ENCODE peak calls at places on chromosomes 4 and X, in nine cellular contexts. One of them, this sample, is unnamed. For H3K4me1, the result is how much of the 10 kb centered on the place peaks cover.

GRCh38 chr4:184392748-184393334 is 81.5 kb downstream of the IRF2 start:
- DNase-seq in pancreas: no peak
- DNase-seq in CD8-positive, alpha-beta T cell: no peak
- DNase-seq in CD8-positive, alpha-beta memory T cell: no peak
- DNase-seq in upper lobe of right lung: no peak
- DNase-seq in mesenchymal stem cell: no peak
- DNase-seq in neural progenitor cell: no peak
- DNase-seq in SK-N-SH: no peak
- DNase-seq in OCI-LY7: no peak
- DNase-seq in this sample: peak

GRCh38 chr4:171025776-171026175 is 787.4 kb upstream of the GALNTL6 start:
- DNase-seq in CD8-positive, alpha-beta memory T cell: no peak
- DNase-seq in neural progenitor cell: no peak
- DNase-seq in mesenchymal stem cell: peak
- DNase-seq in upper lobe of right lung: no peak
- DNase-seq in OCI-LY7: peak
- DNase-seq in SK-N-SH: no peak
- DNase-seq in pancreas: no peak
- DNase-seq in CD8-positive, alpha-beta T cell: no peak
- DNase-seq in this sample: no peak

GRCh38 chrX:17527135-17527701 is 152.2 kb downstream of the NHS start:
- DNase-seq in OCI-LY7: no peak
- DNase-seq in pancreas: peak
- DNase-seq in neural progenitor cell: peak
- DNase-seq in CD8-positive, alpha-beta T cell: no peak
- DNase-seq in CD8-positive, alpha-beta memory T cell: no peak
- DNase-seq in mesenchymal stem cell: peak
- DNase-seq in upper lobe of right lung: peak
- DNase-seq in SK-N-SH: no peak
- DNase-seq in this sample: no peak

GRCh38 chr4:177256950-177257349 is 52.7 kb upstream of the NEIL3 start:
- DNase-seq in CD8-positive, alpha-beta memory T cell: no peak
- DNase-seq in SK-N-SH: no peak
- DNase-seq in pancreas: no peak
- DNase-seq in neural progenitor cell: no peak
- DNase-seq in CD8-positive, alpha-beta T cell: no peak
- DNase-seq in upper lobe of right lung: no peak
- DNase-seq in mesenchymal stem cell: no peak
- DNase-seq in OCI-LY7: no peak
- DNase-seq in this sample: no peak

GRCh38 chrX:110321081-110321480 is 3.2 kb upstream of the AMMECR1 start:
- DNase-seq in CD8-positive, alpha-beta memory T cell: no peak
- DNase-seq in OCI-LY7: no peak
- DNase-seq in mesenchymal stem cell: no peak
- DNase-seq in neural progenitor cell: no peak
- DNase-seq in upper lobe of right lung: no peak
- DNase-seq in CD8-positive, alpha-beta T cell: no peak
- DNase-seq in pancreas: no peak
- DNase-seq in SK-N-SH: no peak
- DNase-seq in this sample: no peak

GRCh38 chrX:8179653-8180052 is 8.6 kb upstream of the VCX2 start:
- DNase-seq in CD8-positive, alpha-beta T cell: no peak
- DNase-seq in SK-N-SH: peak
- DNase-seq in pancreas: no peak
- DNase-seq in OCI-LY7: no peak
- DNase-seq in CD8-positive, alpha-beta memory T cell: no peak
- DNase-seq in neural progenitor cell: no peak
- DNase-seq in mesenchymal stem cell: no peak
- DNase-seq in upper lobe of right lung: no peak
- DNase-seq in this sample: no peak

GRCh38 chr4:37970702-37971101 is 10.5 kb downstream of the PTTG2 start:
- DNase-seq in mesenchymal stem cell: no peak
- DNase-seq in CD8-positive, alpha-beta T cell: peak
- DNase-seq in SK-N-SH: peak
- DNase-seq in CD8-positive, alpha-beta memory T cell: peak
- DNase-seq in pancreas: peak
- DNase-seq in upper lobe of right lung: peak
- DNase-seq in OCI-LY7: peak
- DNase-seq in neural progenitor cell: no peak
- DNase-seq in this sample: peak

GRCh38 chr4:2796261-2797187 is 3.6 kb downstream of the SH3BP2 start:
- DNase-seq in CD8-positive, alpha-beta T cell: no peak
- DNase-seq in neural progenitor cell: peak
- DNase-seq in SK-N-SH: peak
- DNase-seq in CD8-positive, alpha-beta memory T cell: no peak
- DNase-seq in upper lobe of right lung: peak
- DNase-seq in pancreas: peak
- DNase-seq in mesenchymal stem cell: peak
- DNase-seq in OCI-LY7: no peak
- DNase-seq in this sample: no peak

GRCh38 chrX:47632664-47633063 is 2.9 kb upstream of the CFP start:
- DNase-seq in CD8-positive, alpha-beta T cell: no peak
- DNase-seq in pancreas: no peak
- DNase-seq in neural progenitor cell: no peak
- DNase-seq in SK-N-SH: no peak
- DNase-seq in OCI-LY7: no peak
- DNase-seq in mesenchymal stem cell: no peak
- DNase-seq in CD8-positive, alpha-beta memory T cell: no peak
- DNase-seq in upper lobe of right lung: no peak
- DNase-seq in this sample: no peak

GRCh38 chrX:47625365-47625764 is 4.4 kb downstream of the CFP start:
- DNase-seq in SK-N-SH: no peak
- DNase-seq in mesenchymal stem cell: no peak
- DNase-seq in pancreas: no peak
- DNase-seq in OCI-LY7: no peak
- DNase-seq in CD8-positive, alpha-beta memory T cell: no peak
- DNase-seq in upper lobe of right lung: no peak
- DNase-seq in neural progenitor cell: no peak
- DNase-seq in CD8-positive, alpha-beta T cell: no peak
- DNase-seq in this sample: no peak

GRCh38 chrX:47628980-47629379 is 750 bp downstream of the CFP start:
- DNase-seq in upper lobe of right lung: no peak
- DNase-seq in CD8-positive, alpha-beta memory T cell: no peak
- DNase-seq in SK-N-SH: no peak
- DNase-seq in pancreas: no peak
- DNase-seq in mesenchymal stem cell: no peak
- DNase-seq in OCI-LY7: peak
- DNase-seq in CD8-positive, alpha-beta T cell: no peak
- DNase-seq in neural progenitor cell: no peak
- DNase-seq in this sample: peak

GRCh38 chrX:47631676-47632075 is 1.9 kb upstream of the CFP start:
- DNase-seq in neural progenitor cell: no peak
- DNase-seq in SK-N-SH: no peak
- DNase-seq in mesenchymal stem cell: no peak
- DNase-seq in CD8-positive, alpha-beta T cell: no peak
- DNase-seq in pancreas: no peak
- DNase-seq in CD8-positive, alpha-beta memory T cell: no peak
- DNase-seq in OCI-LY7: no peak
- DNase-seq in upper lobe of right lung: no peak
- DNase-seq in this sample: no peak

GRCh38 chrX:47629419-47630210 is at the start of gene CFP:
- DNase-seq in pancreas: no peak
- DNase-seq in neural progenitor cell: no peak
- DNase-seq in mesenchymal stem cell: no peak
- DNase-seq in upper lobe of right lung: no peak
- DNase-seq in SK-N-SH: no peak
- DNase-seq in OCI-LY7: peak
- DNase-seq in CD8-positive, alpha-beta memory T cell: no peak
- DNase-seq in CD8-positive, alpha-beta T cell: no peak
- DNase-seq in this sample: peak
- H3K4me3 ChIP-seq in pancreas: no peak
- H3K4me3 ChIP-seq in neural progenitor cell: no peak
- H3K4me3 ChIP-seq in mesenchymal stem cell: no peak
- H3K4me3 ChIP-seq in upper lobe of right lung: no peak
- H3K4me3 ChIP-seq in SK-N-SH: no peak
- H3K4me3 ChIP-seq in OCI-LY7: no peak
- H3K4me3 ChIP-seq in CD8-positive, alpha-beta memory T cell: peak
- H3K4me3 ChIP-seq in CD8-positive, alpha-beta T cell: peak
- H3K4me3 ChIP-seq in this sample: no peak

GRCh38 chr4:8039290-8039689 is 99.6 kb upstream of the AFAP1 start:
- DNase-seq in mesenchymal stem cell: no peak
- DNase-seq in pancreas: no peak
- DNase-seq in SK-N-SH: peak
- DNase-seq in upper lobe of right lung: no peak
- DNase-seq in CD8-positive, alpha-beta memory T cell: no peak
- DNase-seq in OCI-LY7: no peak
- DNase-seq in neural progenitor cell: peak
- DNase-seq in CD8-positive, alpha-beta T cell: no peak
- DNase-seq in this sample: no peak

GRCh38 chr4:8038702-8039251 is 99.1 kb upstream of the AFAP1 start:
- DNase-seq in OCI-LY7: no peak
- DNase-seq in CD8-positive, alpha-beta T cell: no peak
- DNase-seq in upper lobe of right lung: no peak
- DNase-seq in mesenchymal stem cell: no peak
- DNase-seq in neural progenitor cell: no peak
- DNase-seq in SK-N-SH: no peak
- DNase-seq in pancreas: no peak
- DNase-seq in CD8-positive, alpha-beta memory T cell: no peak
- DNase-seq in this sample: no peak

GRCh38 chr4:8038083-8038482 is 98.4 kb upstream of the AFAP1 start:
- DNase-seq in SK-N-SH: no peak
- DNase-seq in mesenchymal stem cell: no peak
- DNase-seq in upper lobe of right lung: no peak
- DNase-seq in CD8-positive, alpha-beta T cell: no peak
- DNase-seq in OCI-LY7: no peak
- DNase-seq in CD8-positive, alpha-beta memory T cell: no peak
- DNase-seq in neural progenitor cell: no peak
- DNase-seq in pancreas: no peak
- DNase-seq in this sample: no peak

GRCh38 chr4:8041868-8042267 is 102.2 kb upstream of the AFAP1 start:
- DNase-seq in neural progenitor cell: no peak
- DNase-seq in pancreas: no peak
- DNase-seq in upper lobe of right lung: no peak
- DNase-seq in mesenchymal stem cell: no peak
- DNase-seq in OCI-LY7: no peak
- DNase-seq in CD8-positive, alpha-beta memory T cell: no peak
- DNase-seq in SK-N-SH: no peak
- DNase-seq in CD8-positive, alpha-beta T cell: no peak
- DNase-seq in this sample: no peak

DNA sequence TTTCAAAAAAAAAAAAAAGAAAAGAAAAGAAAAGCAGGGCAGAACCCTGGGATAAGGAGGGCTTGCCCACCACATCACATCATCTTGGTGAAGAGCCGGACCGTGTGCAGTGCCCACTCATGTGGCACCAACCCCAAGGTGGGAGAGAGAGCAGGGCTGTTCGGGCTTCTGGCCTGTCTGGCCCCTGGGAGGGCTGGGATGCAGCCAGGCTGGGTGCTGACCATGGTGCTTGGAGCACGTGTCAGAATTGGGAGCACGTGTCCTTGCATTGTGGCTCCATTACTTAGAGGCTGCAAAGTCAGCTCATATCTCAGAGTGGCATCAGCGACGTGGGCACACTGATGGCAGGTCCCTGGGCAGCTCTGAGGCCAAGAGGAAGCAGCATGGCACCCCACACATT is 100.9 kb upstream of the AFAP1 start:
- DNase-seq in pancreas: no peak
- DNase-seq in mesenchymal stem cell: no peak
- DNase-seq in SK-N-SH: no peak
- DNase-seq in OCI-LY7: no peak
- DNase-seq in CD8-positive, alpha-beta T cell: no peak
- DNase-seq in CD8-positive, alpha-beta memory T cell: no peak
- DNase-seq in neural progenitor cell: no peak
- DNase-seq in upper lobe of right lung: no peak
- DNase-seq in this sample: no peak
- H3K4me1 ChIP-seq in pancreas: under half
- H3K4me1 ChIP-seq in mesenchymal stem cell: under half
- H3K4me1 ChIP-seq in SK-N-SH: under half
- H3K4me1 ChIP-seq in OCI-LY7: under half
- H3K4me1 ChIP-seq in CD8-positive, alpha-beta T cell: under half
- H3K4me1 ChIP-seq in CD8-positive, alpha-beta memory T cell: under half
- H3K4me1 ChIP-seq in neural progenitor cell: under half
- H3K4me1 ChIP-seq in upper lobe of right lung: under half
- H3K4me1 ChIP-seq in this sample: under half

GRCh38 chr4:20251061-20251795 is 477 bp upstream of the SLIT2 start:
- DNase-seq in pancreas: no peak
- DNase-seq in SK-N-SH: no peak
- DNase-seq in upper lobe of right lung: no peak
- DNase-seq in mesenchymal stem cell: peak
- DNase-seq in CD8-positive, alpha-beta T cell: no peak
- DNase-seq in OCI-LY7: no peak
- DNase-seq in neural progenitor cell: no peak
- DNase-seq in CD8-positive, alpha-beta memory T cell: no peak
- DNase-seq in this sample: no peak

GRCh38 chr4:20252656-20253271 is 1.1 kb downstream of the SLIT2 start:
- DNase-seq in CD8-positive, alpha-beta memory T cell: no peak
- DNase-seq in SK-N-SH: peak
- DNase-seq in OCI-LY7: no peak
- DNase-seq in upper lobe of right lung: peak
- DNase-seq in neural progenitor cell: peak
- DNase-seq in mesenchymal stem cell: peak
- DNase-seq in CD8-positive, alpha-beta T cell: no peak
- DNase-seq in pancreas: no peak
- DNase-seq in this sample: peak

GRCh38 chr4:20253272-20253798 is 1.6 kb downstream of the SLIT2 start:
- DNase-seq in CD8-positive, alpha-beta memory T cell: no peak
- DNase-seq in SK-N-SH: no peak
- DNase-seq in CD8-positive, alpha-beta T cell: no peak
- DNase-seq in mesenchymal stem cell: peak
- DNase-seq in neural progenitor cell: no peak
- DNase-seq in pancreas: no peak
- DNase-seq in OCI-LY7: no peak
- DNase-seq in upper lobe of right lung: peak
- DNase-seq in this sample: peak

GRCh38 chr4:20253799-20254409 is 2.2 kb downstream of the SLIT2 start:
- DNase-seq in neural progenitor cell: peak
- DNase-seq in OCI-LY7: no peak
- DNase-seq in upper lobe of right lung: peak
- DNase-seq in pancreas: no peak
- DNase-seq in SK-N-SH: peak
- DNase-seq in CD8-positive, alpha-beta memory T cell: no peak
- DNase-seq in mesenchymal stem cell: peak
- DNase-seq in CD8-positive, alpha-beta T cell: no peak
- DNase-seq in this sample: peak

DNA sequence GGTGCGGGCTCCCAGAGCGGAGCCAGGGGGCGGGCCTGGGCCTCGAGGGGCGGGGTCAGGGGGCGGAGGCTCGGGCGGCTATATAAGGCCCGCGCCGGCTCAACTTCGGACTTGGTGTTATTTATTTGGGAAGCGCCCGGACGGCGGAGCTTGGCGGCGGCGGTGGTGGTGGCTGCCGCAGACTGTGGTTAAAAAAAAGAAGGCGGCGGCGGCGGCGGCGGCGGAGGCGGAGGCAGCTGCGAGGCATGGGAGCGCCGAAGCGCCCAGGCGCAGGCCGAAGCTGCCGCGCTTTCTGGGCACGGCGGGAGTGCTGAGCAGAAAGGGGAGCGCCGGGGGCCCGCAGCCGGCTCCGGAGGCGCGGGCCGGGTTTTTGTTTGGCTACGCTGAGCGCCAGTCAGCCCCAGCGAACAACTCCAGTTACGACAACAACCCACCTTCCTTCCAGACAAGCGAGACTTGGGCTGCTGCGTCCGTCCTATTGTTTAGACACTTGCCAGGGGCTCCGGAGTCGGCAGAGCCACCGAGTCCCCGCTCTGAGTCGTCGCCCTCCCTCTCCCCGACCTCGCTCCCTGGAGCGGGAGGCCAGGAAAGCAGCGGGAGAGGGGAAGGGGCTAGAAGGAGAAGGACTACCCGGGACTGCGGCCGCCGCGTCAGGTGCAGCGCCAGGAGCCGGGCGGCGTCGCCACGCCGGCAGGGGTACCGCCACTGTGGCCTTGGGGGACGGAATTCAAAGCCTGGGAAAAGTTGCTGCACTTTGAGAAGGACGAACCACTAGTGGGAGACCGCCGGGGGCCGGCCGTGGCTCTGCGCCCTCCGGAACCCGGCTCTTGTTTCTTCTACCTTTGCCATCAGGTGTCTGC is at the start of gene SLIT2:
- DNase-seq in neural progenitor cell: peak
- DNase-seq in SK-N-SH: peak
- DNase-seq in CD8-positive, alpha-beta T cell: no peak
- DNase-seq in upper lobe of right lung: peak
- DNase-seq in mesenchymal stem cell: peak
- DNase-seq in CD8-positive, alpha-beta memory T cell: no peak
- DNase-seq in OCI-LY7: no peak
- DNase-seq in pancreas: peak
- DNase-seq in this sample: peak
- H3K27ac ChIP-seq in neural progenitor cell: no peak
- H3K27ac ChIP-seq in SK-N-SH: peak
- H3K27ac ChIP-seq in CD8-positive, alpha-beta T cell: no peak
- H3K27ac ChIP-seq in upper lobe of right lung: peak
- H3K27ac ChIP-seq in mesenchymal stem cell: no peak
- H3K27ac ChIP-seq in CD8-positive, alpha-beta memory T cell: no peak
- H3K27ac ChIP-seq in OCI-LY7: no peak
- H3K27ac ChIP-seq in pancreas: no peak
- H3K27ac ChIP-seq in this sample: peak

DNA sequence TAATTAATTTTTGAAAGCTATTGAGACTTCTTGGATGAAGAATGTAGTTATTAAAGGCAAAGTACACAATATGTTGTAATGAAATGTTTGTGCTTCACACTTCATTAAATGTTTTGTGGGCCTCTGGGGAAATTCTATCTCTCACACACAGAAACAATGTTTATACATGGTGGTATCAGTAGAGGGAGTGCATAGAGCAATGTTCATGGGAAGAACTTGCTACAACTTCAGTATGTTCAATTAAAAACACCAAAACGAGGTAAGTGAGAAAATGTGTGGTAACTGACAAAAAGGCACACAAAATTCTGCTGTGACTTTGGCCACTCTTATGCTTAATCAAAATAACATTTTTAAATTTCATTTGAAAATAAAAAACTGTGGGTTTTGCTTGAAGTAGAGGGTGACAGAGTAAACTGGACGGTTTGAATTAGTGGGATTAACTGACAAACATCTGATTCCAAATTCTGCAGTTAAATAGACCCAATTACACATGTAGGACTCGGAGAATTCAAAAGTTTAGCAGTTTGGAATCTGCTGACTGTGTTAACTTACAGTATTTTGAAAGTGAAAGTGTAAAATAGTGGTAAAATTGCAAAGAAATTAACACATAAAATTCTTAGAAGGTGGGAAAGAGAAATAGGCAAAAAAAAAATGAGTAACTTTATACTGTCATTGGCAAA is 111.4 kb upstream of the TTC29 start:
- DNase-seq in CD8-positive, alpha-beta memory T cell: no peak
- DNase-seq in OCI-LY7: peak
- DNase-seq in neural progenitor cell: no peak
- DNase-seq in pancreas: no peak
- DNase-seq in SK-N-SH: no peak
- DNase-seq in CD8-positive, alpha-beta T cell: no peak
- DNase-seq in upper lobe of right lung: no peak
- DNase-seq in mesenchymal stem cell: peak
- DNase-seq in this sample: no peak
- H3K4me3 ChIP-seq in CD8-positive, alpha-beta memory T cell: peak
- H3K4me3 ChIP-seq in OCI-LY7: peak
- H3K4me3 ChIP-seq in neural progenitor cell: no peak
- H3K4me3 ChIP-seq in pancreas: no peak
- H3K4me3 ChIP-seq in SK-N-SH: no peak
- H3K4me3 ChIP-seq in CD8-positive, alpha-beta T cell: peak
- H3K4me3 ChIP-seq in upper lobe of right lung: peak
- H3K4me3 ChIP-seq in mesenchymal stem cell: no peak
- H3K4me3 ChIP-seq in this sample: no peak